ENCODE peak calls at places on chromosome 17, in six cellular contexts. D is heart left ventricle, O is psoas muscle, V is cardiac muscle cell, X is spleen, K is GM06990. A is an unnamed sample.

GRCh38 chr17:229945-230235 is 48.4 kb upstream of the DOC2B start:
- DNase-seq in D (no peak), O (no peak), V (no peak), X (peak), K (no peak), A (no peak)

GRCh38 chr17:47621293-47622178 is 28.2 kb upstream of the KPNB1 start:
- DNase-seq in D (peak), O (peak), V (peak), X (no peak), K (no peak), A (no peak)

GRCh38 chr17:78421534-78422266 is 43.3 kb downstream of the PGS1 start:
- DNase-seq in D (peak), O (peak), V (peak), X (peak), K (peak), A (peak)

GRCh38 chr17:75693500-75694481 is 26.7 kb downstream of the SAP30BP start:
- DNase-seq in D (peak), O (peak), V (peak), X (peak), K (no peak), A (no peak)

GRCh38 chr17:4499431-4500187 is 928 bp downstream of the SPNS2 start:
- DNase-seq in D (peak), O (no peak), V (no peak), X (peak), K (no peak), A (no peak)

GRCh38 chr17:17400070-17400469 is 76.7 kb upstream of the MED9 start:
- DNase-seq in D (no peak), O (no peak), V (no peak), X (no peak), K (no peak), A (no peak)

GRCh38 chr17:15649861-15650391 is 30.4 kb upstream of the FBXW10B start:
- DNase-seq in D (peak), O (no peak), V (peak), X (no peak), K (no peak), A (no peak)

GRCh38 chr17:46982577-46982976 is 3.5 kb upstream of the RPRML start:
- DNase-seq in D (no peak), O (no peak), V (no peak), X (no peak), K (no peak), A (no peak)

DNA sequence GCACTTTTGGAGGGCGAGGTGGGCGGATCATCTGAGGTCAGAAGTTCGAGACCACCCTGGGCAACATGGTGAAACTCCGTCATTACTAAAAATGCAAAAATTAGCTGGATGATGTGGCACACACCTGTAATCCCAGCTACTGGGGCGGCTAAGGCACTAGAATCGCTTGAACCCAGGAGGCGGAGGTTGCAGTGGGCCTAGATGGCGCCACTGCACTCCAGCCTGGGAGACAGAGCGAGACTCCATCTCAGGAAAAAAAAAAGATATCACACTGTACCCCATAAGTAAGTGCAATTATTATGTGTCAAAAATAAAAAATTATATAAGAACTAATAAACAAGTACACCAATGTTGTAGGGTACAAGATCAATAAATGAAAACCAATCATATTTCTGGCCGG is 200.0 kb downstream of the CDRT15L2 start:
- DNase-seq in D (no peak), O (no peak), V (no peak), X (no peak), K (no peak), A (no peak)
- TF ChIP-seq CTCF in D (no peak), O (no peak), V (no peak), X (no peak), K (no peak), A (no peak)

GRCh38 chr17:64769712-64770111 is 107.6 kb upstream of the SMURF2 start:
- DNase-seq in D (no peak), O (peak), V (no peak), X (no peak), K (no peak), A (no peak)
- TF ChIP-seq CTCF in D (no peak), O (no peak), V (no peak), X (no peak), K (no peak), A (no peak)

DNA sequence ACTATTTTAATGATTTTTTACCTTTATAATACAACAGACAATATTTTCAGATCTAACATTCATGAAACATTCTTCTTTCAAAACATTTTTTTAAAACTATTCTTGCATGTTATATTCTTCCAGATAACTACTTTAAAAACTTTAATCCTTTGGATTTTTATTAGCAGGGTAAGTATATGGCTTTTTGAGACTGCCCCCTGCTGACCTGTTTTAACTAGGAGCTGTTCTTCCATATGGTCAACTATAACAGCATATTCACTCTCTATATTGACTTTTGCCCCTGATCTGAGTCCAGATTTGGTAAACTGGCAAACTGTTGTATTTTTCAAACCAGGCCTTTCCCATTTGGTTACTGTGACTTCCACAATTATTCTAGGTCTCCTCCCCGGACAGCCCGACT is 16.5 kb downstream of the ZNF18 start:
- DNase-seq in D (no peak), O (no peak), V (peak), X (no peak), K (no peak), A (no peak)
- TF ChIP-seq CTCF in D (no peak), O (no peak), V (peak), X (no peak), K (peak), A (no peak)

GRCh38 chr17:49225554-49226236 is 4.9 kb downstream of the PHOSPHO1 start:
- DNase-seq in D (no peak), O (no peak), V (no peak), X (no peak), K (no peak), A (no peak)

GRCh38 chr17:49226771-49227435 is 3.7 kb downstream of the PHOSPHO1 start:
- DNase-seq in D (no peak), O (no peak), V (no peak), X (no peak), K (no peak), A (no peak)

GRCh38 chr17:49229805-49230600 is 584 bp downstream of the PHOSPHO1 start:
- DNase-seq in D (no peak), O (peak), V (no peak), X (peak), K (no peak), A (no peak)

GRCh38 chr17:49229076-49229804 is 1.3 kb downstream of the PHOSPHO1 start:
- DNase-seq in D (no peak), O (no peak), V (no peak), X (no peak), K (no peak), A (no peak)

DNA sequence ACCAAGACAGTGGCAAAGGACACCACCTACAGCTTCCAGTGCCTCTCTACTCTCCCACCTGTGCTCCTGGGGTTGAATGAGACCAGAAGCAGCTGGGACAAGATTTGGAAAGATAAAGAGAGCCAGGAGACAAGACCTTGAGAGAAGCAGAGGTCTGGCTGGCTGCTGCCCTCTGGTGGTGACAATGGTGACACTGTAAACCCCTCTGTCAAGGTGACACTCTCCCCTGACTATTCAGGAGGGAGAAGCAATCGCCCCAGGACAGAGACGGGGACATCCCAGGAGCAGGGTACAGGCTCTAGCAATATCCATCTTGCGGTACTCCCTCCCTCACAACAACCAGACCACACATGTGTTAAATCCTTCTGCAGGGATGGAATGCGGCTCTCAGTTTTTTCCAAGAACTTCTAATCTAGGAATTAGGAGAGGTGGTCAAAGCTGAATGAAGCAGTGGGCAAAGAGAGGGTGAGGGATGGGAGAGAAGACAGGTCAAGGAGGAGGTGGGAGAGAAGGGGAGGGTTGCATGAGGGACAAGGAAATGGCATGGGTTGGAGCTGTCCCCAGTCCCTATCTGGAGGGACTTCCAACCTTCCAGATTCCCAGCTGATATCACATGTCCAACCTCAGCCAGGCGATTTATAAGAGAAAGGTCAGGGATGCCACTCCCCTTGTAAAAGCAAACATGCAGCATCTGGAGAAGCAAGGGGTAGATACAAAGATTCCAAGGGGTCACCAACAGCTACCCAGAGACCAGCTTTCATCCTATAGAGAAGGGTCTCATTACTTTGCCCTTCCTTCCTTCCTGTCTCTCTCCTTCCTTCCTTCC is 2.9 kb downstream of the PHOSPHO1 start:
- DNase-seq in D (peak), O (peak), V (peak), X (peak), K (no peak), A (peak)
- TF ChIP-seq CTCF in D (peak), O (peak), V (peak), X (peak), K (peak), A (peak)

DNA sequence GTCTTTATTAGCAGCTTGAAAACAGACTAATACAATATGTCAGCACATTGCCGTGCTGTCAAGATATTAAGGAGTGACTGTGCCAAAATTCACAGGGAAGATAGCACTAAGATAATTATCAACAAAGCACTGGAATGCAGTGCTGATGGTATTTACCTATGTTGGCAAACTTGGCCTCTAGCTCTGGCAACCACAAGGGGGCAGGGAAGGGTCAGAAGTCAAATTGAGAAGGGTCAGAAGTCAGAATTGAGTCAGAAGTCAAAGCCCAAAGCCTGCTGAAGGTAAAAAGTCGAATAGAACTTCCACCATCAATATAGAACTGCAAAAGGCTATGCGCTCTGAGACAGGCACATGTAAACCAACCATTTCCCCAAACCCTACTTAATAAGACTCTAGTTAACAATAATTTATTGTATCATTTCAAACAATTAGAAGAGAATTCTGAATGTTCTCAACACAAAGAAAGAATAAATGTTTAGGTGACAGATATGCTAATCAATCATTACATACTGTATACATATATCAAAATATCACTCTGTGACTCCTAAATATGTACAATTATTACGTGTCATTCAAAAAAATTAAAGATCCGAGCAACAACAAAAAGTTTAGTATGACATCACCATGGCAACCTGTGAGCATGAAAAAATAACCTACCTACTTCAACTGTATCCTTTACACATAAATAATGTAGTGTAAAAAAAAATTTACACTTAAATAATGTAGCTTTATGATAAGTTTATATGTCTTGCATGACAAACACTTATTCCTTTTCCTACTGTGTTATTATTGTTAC is 916.1 kb downstream of the KCNJ2 start:
- DNase-seq in D (no peak), O (no peak), V (peak), X (no peak), K (no peak), A (no peak)
- TF ChIP-seq CTCF in D (no peak), O (no peak), V (peak), X (no peak), K (peak), A (no peak)

DNA sequence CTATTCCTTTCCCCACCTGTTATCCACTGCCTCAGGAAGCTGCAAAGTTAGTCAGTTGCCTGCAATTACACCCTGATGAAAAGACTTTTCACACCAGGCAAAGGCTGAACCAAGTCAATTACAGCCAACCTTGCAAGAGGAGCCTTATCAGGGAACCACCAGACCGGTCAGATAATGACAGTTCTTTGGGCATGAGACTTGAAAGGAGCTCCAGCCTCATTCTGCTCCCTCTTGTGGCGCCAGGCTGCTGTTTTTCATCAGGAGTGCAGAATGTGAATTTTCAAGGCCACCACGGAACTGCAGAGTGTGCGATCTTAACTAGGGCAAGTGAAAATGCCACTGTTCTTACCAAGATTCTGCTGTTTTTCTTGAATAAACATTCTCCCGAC is 22.5 kb downstream of the DNAI2 start:
- DNase-seq in D (peak), O (peak), V (peak), X (no peak), K (no peak), A (no peak)
- TF ChIP-seq CTCF in D (peak), O (peak), V (peak), X (peak), K (peak), A (peak)

GRCh38 chr17:49887086-49887743 is 39.3 kb upstream of the TAC4 start:
- DNase-seq in D (no peak), O (no peak), V (peak), X (no peak), K (no peak), A (no peak)
- TF ChIP-seq CTCF in D (no peak), O (no peak), V (no peak), X (no peak), K (no peak), A (no peak)

GRCh38 chr17:33334703-33335102 is 41.6 kb upstream of the ASIC2 start:
- DNase-seq in D (no peak), O (no peak), V (no peak), X (no peak), K (no peak), A (no peak)

GRCh38 chr17:33330877-33331276 is 37.8 kb upstream of the ASIC2 start:
- DNase-seq in D (no peak), O (no peak), V (no peak), X (no peak), K (no peak), A (no peak)

GRCh38 chr17:33338242-33338641 is 45.1 kb upstream of the ASIC2 start:
- DNase-seq in D (no peak), O (no peak), V (no peak), X (no peak), K (no peak), A (no peak)

DNA sequence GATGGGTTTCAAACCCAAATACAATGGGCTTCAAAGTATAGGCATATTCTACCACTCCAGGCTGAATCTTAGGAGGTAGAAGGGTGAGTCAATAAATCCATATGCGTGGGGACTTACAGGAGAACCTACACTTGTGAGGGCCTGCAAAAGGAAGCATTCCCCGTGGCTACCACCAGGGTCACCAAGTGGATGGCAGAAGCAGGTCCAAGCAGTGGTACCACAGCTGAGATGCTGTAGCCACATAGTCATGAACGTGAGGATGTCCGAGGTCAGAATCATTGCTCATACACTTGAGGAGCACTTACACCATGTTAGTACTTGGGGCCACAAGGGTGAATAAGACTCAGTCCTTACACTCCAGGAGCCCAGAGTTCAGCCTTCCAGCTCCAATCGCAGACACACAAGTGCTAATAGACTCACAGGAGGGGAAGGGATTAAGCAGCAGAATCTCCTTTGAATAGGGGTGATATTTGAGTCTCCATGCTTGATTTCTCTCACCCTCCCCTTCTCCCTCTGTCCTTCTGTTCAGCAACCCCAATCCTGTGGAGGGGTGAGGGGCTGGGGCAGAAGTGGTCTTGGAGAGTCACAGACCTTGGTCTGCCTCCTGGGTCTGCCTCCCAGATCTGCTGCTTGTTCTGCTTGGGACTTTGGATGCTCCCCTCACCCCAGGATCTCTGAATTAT is 42.5 kb upstream of the ASIC2 start:
- DNase-seq in D (no peak), O (no peak), V (no peak), X (no peak), K (no peak), A (no peak)
- TF ChIP-seq CTCF in D (no peak), O (no peak), V (no peak), X (no peak), K (no peak), A (no peak)

DNA sequence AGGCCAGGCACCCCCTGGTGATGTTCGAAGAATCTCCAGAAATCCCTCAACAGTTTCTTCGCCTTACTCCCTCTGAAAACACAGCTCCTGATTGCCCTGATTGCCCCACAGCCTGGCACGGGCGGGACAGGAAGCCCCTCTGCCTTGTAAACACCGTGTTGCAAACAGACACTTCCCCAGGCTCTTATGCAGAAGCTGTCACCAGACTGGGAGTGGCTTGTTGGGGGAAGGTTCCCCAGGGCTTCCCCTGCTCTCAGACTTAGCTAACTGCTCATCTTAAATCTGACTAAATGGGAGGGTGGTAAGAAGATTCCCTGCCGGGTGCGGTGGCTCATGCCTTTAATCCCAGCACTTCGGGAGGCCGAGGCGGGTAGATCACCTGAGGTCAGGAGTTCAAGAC is 11.2 kb downstream of the PIK3R5 start:
- DNase-seq in D (peak), O (peak), V (no peak), X (peak), K (peak), A (peak)
- TF ChIP-seq CTCF in D (no peak), O (no peak), V (no peak), X (no peak), K (no peak), A (no peak)